ENCODE peak calls at places on chromosome 14, in four cellular contexts. K, T, A and S are unnamed samples.

GRCh38 chr14:81990312-81990761 is 456.7 kb upstream of the SEL1L start:
- DNase-seq in K (peak; percentile 18), T (peak; percentile 20), A (peak; percentile 33), S (peak; percentile 35)

GRCh38 chr14:105088812-105089745 is 23.8 kb upstream of the GPR132 start:
- DNase-seq in K (no peak), T (no peak), A (no peak), S (no peak)

GRCh38 chr14:34363733-34364134 is 98.3 kb downstream of the SPTSSA start:
- DNase-seq in K (no peak), T (no peak), A (no peak), S (no peak)

GRCh38 chr14:67461341-67461985 is 27.1 kb downstream of the TMEM229B start:
- DNase-seq in K (no peak), T (no peak), A (no peak), S (no peak)

GRCh38 chr14:73472182-73473114 is 14.1 kb upstream of the NUMB start:
- DNase-seq in K (peak; percentile 60), T (peak; percentile 45), A (peak; percentile 64), S (no peak)

GRCh38 chr14:95290769-95291440 is 28.8 kb downstream of the CLMN start:
- DNase-seq in K (no peak), T (no peak), A (no peak), S (no peak)

GRCh38 chr14:100610511-100611217 is 23.4 kb upstream of the BEGAIN start:
- DNase-seq in K (no peak), T (no peak), A (no peak), S (no peak)

GRCh38 chr14:75522224-75522764 is at the start of gene BATF:
- DNase-seq in K (no peak), T (no peak), A (no peak), S (no peak)

GRCh38 chr14:97802430-97802829 is 1005.2 kb downstream of the VRK1 start:
- DNase-seq in K (no peak), T (no peak), A (no peak), S (no peak)

GRCh38 chr14:78135450-78135891 is 34.7 kb upstream of the NRXN3 start:
- DNase-seq in K (no peak), T (no peak), A (no peak), S (no peak)

GRCh38 chr14:102986810-102987579 is 64.5 kb downstream of the AMN start:
- DNase-seq in K (no peak), T (no peak), A (peak; percentile 6), S (no peak)

GRCh38 chr14:51869426-51870113 is 9.2 kb downstream of the GNG2 start:
- DNase-seq in K (no peak), T (no peak), A (no peak), S (no peak)

GRCh38 chr14:100872241-100872640 is 31.3 kb downstream of the RTL1 start:
- DNase-seq in K (no peak), T (peak; percentile 13), A (no peak), S (no peak)

GRCh38 chr14:92426237-92426636 is 87.3 kb upstream of the RIN3 start:
- DNase-seq in K (no peak), T (no peak), A (no peak), S (no peak)

GRCh38 chr14:100147691-100148464 is 11.6 kb downstream of the DEGS2 start:
- DNase-seq in K (no peak), T (no peak), A (no peak), S (no peak)

GRCh38 chr14:33207467-33208015 is 268.9 kb downstream of the NPAS3 start:
- DNase-seq in K (no peak), T (no peak), A (no peak), S (no peak)

GRCh38 chr14:93994919-93995682 is 2.0 kb upstream of the CCDC197 start:
- DNase-seq in K (no peak), T (no peak), A (no peak), S (no peak)

GRCh38 chr14:84750763-84751554 is 779.0 kb upstream of the FLRT2 start:
- DNase-seq in K (no peak), T (no peak), A (no peak), S (no peak)

GRCh38 chr14:29255692-29256091 is 489.1 kb downstream of the FOXG1 start:
- DNase-seq in K (no peak), T (no peak), A (no peak), S (no peak)

GRCh38 chr14:61167642-61168041 is 113.5 kb downstream of the TMEM30B start:
- DNase-seq in K (no peak), T (no peak), A (no peak), S (no peak)

GRCh38 chr14:88914956-88915355 is 90.5 kb downstream of the TTC8 start:
- DNase-seq in K (no peak), T (no peak), A (no peak), S (no peak)

GRCh38 chr14:50937325-50937724 is 7.0 kb downstream of the PYGL start:
- DNase-seq in K (no peak), T (no peak), A (no peak), S (no peak)

GRCh38 chr14:67457782-67458181 is 30.7 kb downstream of the TMEM229B start:
- DNase-seq in K (no peak), T (no peak), A (no peak), S (no peak)

GRCh38 chr14:104158827-104159798 is 20.7 kb downstream of the KIF26A start:
- DNase-seq in K (no peak), T (peak; percentile 83), A (no peak), S (no peak)

GRCh38 chr14:49754570-49755097 is 13.3 kb upstream of the KLHDC2 start:
- DNase-seq in K (no peak), T (no peak), A (no peak), S (no peak)

GRCh38 chr14:24311837-24312615 is 724 bp downstream of the LTB4R start:
- DNase-seq in K (no peak), T (no peak), A (no peak), S (no peak)

GRCh38 chr14:75979071-75979571 is 2.7 kb downstream of the TGFB3 start:
- DNase-seq in K (no peak), T (peak; percentile 23), A (no peak), S (no peak)

GRCh38 chr14:77120771-77121743 is 20.5 kb downstream of the ZDHHC22 start:
- DNase-seq in K (no peak), T (no peak), A (no peak), S (no peak)

GRCh38 chr14:106442857-106443256 is 916.5 kb downstream of the TMEM121 start:
- DNase-seq in K (no peak), T (no peak), A (no peak), S (no peak)

GRCh38 chr14:91376547-91377477 is 40.8 kb downstream of the CCDC88C start:
- DNase-seq in K (no peak), T (no peak), A (no peak), S (no peak)

GRCh38 chr14:38143651-38144505 is 63.8 kb upstream of the SSTR1 start:
- DNase-seq in K (no peak), T (no peak), A (no peak), S (peak; percentile 5)

GRCh38 chr14:57182760-57183503 is 85.8 kb downstream of the EXOC5 start:
- DNase-seq in K (peak; percentile 16), T (peak; percentile 4), A (peak; percentile 15), S (peak; percentile 22)
- TF ChIP-seq ZNF274 in K (no peak), T (no peak), A (no peak), S (no peak)

GRCh38 chr14:101932668-101933067 is 31.7 kb upstream of the DYNC1H1 start:
- DNase-seq in K (no peak), T (no peak), A (peak; percentile 31), S (no peak)

GRCh38 chr14:101933209-101933608 is 31.2 kb upstream of the DYNC1H1 start:
- DNase-seq in K (no peak), T (no peak), A (no peak), S (no peak)

GRCh38 chr14:101937926-101938767 is 26.2 kb upstream of the DYNC1H1 start:
- DNase-seq in K (no peak), T (peak; percentile 44), A (no peak), S (no peak)

GRCh38 chr14:101929946-101930345 is 34.4 kb upstream of the DYNC1H1 start:
- DNase-seq in K (no peak), T (no peak), A (no peak), S (no peak)

GRCh38 chr14:101934751-101935150 is 29.6 kb upstream of the DYNC1H1 start:
- DNase-seq in K (no peak), T (no peak), A (no peak), S (no peak)
- TF ChIP-seq ZNF274 in K (no peak), T (no peak), A (no peak), S (no peak)

GRCh38 chr14:63952933-63953437 is 100.2 kb downstream of the SYNE2 start:
- DNase-seq in K (no peak), T (no peak), A (no peak), S (no peak)

GRCh38 chr14:63960926-63961567 is 108.2 kb downstream of the SYNE2 start:
- DNase-seq in K (no peak), T (no peak), A (no peak), S (no peak)

GRCh38 chr14:63952053-63952932 is 99.5 kb downstream of the SYNE2 start:
- DNase-seq in K (no peak), T (no peak), A (no peak), S (no peak)

GRCh38 chr14:63951429-63951828 is 98.6 kb downstream of the SYNE2 start:
- DNase-seq in K (no peak), T (no peak), A (no peak), S (no peak)

DNA sequence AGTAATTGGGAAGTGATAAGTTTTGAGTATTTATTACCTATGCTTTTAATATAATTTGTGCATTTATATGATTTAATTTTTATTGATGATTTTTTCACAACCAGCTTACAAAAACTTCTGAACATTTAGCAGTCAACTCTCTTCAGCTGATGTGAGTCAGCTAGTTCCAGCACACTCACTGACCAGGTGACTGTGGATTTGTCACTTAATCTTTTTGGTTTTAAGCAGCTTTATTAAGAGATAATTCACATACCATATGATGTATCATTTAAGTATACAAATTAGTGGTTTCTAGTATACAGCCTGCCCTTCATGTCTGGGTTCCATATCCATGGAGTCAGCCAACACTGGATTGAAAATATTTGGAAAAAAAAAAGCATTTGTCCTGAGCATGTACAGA is 103.5 kb downstream of the SYNE2 start:
- DNase-seq in K (no peak), T (no peak), A (no peak), S (no peak)
- TF ChIP-seq ZNF274 in K (no peak), T (no peak), A (no peak), S (no peak)

GRCh38 chr14:56333361-56334279 is 215.4 kb downstream of the PELI2 start:
- DNase-seq in K (no peak), T (no peak), A (peak; percentile 13), S (no peak)
- TF ChIP-seq ZNF274 in K (no peak), T (no peak), A (no peak), S (no peak)

DNA sequence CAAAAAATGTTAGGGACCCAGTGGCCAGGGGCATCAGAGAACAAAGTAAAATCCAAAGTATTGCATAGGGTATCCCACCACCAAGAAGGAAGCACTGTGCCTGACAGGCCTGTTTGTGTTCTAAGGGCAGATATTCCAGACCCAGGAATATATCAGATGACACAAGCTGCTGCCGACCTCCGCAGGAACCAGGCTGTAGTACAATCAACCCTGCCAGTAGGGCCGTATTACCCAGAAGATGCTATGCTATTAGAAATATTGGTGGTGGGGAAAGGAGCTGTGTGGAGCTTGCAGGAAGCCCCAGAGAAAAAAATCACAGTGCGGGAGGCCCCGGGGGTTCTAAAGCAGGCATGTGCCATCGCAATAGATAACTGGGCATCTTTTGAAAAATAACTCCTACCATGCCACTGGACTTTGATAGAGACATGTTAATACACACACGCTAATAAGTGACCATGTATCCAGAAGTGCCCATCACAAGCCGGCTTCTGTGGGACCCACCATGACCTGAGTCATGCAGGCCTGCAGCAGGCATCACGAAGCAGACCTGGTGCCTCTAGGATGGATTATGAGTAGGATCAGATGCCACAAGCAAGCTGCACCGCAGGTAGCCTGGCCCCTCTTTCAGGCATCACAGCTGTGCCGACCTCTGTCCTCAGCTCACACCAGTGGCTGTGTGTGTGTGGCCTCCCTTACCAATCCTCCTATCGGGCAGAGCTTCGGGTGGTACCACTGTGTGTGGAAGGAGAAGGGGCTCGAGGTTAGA is 242.7 kb downstream of the BCL11B start:
- DNase-seq in K (no peak), T (no peak), A (no peak), S (no peak)
- TF ChIP-seq ZNF274 in K (no peak), T (no peak), A (no peak), S (no peak)

GRCh38 chr14:22726012-22726411 is 40.5 kb upstream of the OXA1L start:
- DNase-seq in K (no peak), T (no peak), A (no peak), S (no peak)
- TF ChIP-seq ZNF274 in K (no peak), T (no peak), A (no peak), S (no peak)